ENCODE peak calls at places on chromosomes 2 and 18, in six cellular contexts. One of them, this sample, is unnamed.

GRCh38 chr18:11990541-11990940 is 9.2 kb downstream of the IMPA2 start:
- DNase-seq in H54: no peak
- DNase-seq in stomach: no peak
- DNase-seq in adrenal gland: no peak
- DNase-seq in Peyer's patch: no peak
- DNase-seq in testis: no peak
- DNase-seq in this sample: no peak

GRCh38 chr2:207819839-207820784 is 50.4 kb upstream of the FZD5 start:
- DNase-seq in Peyer's patch: no peak
- DNase-seq in adrenal gland: no peak
- DNase-seq in testis: no peak
- DNase-seq in H54: no peak
- DNase-seq in stomach: peak; percentile 67
- DNase-seq in this sample: no peak

GRCh38 chr2:193824474-193824873 is 1629.7 kb upstream of the TMEFF2 start:
- DNase-seq in adrenal gland: no peak
- DNase-seq in stomach: no peak
- DNase-seq in Peyer's patch: no peak
- DNase-seq in testis: no peak
- DNase-seq in H54: no peak
- DNase-seq in this sample: no peak

GRCh38 chr2:20622731-20623130 is 28.2 kb downstream of the HS1BP3 start:
- DNase-seq in stomach: no peak
- DNase-seq in H54: no peak
- DNase-seq in testis: no peak
- DNase-seq in adrenal gland: peak; percentile 96
- DNase-seq in Peyer's patch: no peak
- DNase-seq in this sample: no peak

GRCh38 chr2:11697103-11697871 is 27.3 kb upstream of the NTSR2 start:
- DNase-seq in H54: peak; percentile 88
- DNase-seq in testis: peak; percentile 58
- DNase-seq in adrenal gland: no peak
- DNase-seq in stomach: no peak
- DNase-seq in Peyer's patch: no peak
- DNase-seq in this sample: no peak

GRCh38 chr2:40150206-40150765 is 301.6 kb downstream of the SLC8A1 start:
- DNase-seq in stomach: no peak
- DNase-seq in H54: no peak
- DNase-seq in testis: no peak
- DNase-seq in adrenal gland: no peak
- DNase-seq in Peyer's patch: no peak
- DNase-seq in this sample: no peak

GRCh38 chr2:86793752-86794151 is 3.0 kb upstream of the CD8A start:
- DNase-seq in stomach: no peak
- DNase-seq in testis: no peak
- DNase-seq in H54: no peak
- DNase-seq in adrenal gland: no peak
- DNase-seq in Peyer's patch: no peak
- DNase-seq in this sample: no peak

GRCh38 chr2:181164699-181165098 is 184.3 kb downstream of the UBE2E3 start:
- DNase-seq in H54: no peak
- DNase-seq in Peyer's patch: no peak
- DNase-seq in adrenal gland: no peak
- DNase-seq in testis: no peak
- DNase-seq in stomach: no peak
- DNase-seq in this sample: no peak

GRCh38 chr18:23825978-23826405 is 136.7 kb downstream of the LAMA3 start:
- DNase-seq in testis: peak; percentile 83
- DNase-seq in stomach: no peak
- DNase-seq in adrenal gland: peak; percentile 72
- DNase-seq in Peyer's patch: no peak
- DNase-seq in H54: no peak
- DNase-seq in this sample: no peak

GRCh38 chr2:33265584-33266338 is 210.7 kb upstream of the RASGRP3 start:
- DNase-seq in stomach: no peak
- DNase-seq in adrenal gland: no peak
- DNase-seq in Peyer's patch: no peak
- DNase-seq in H54: no peak
- DNase-seq in testis: no peak
- DNase-seq in this sample: no peak

GRCh38 chr2:96957299-96957698 is 29.1 kb downstream of the FAM178B start:
- DNase-seq in stomach: no peak
- DNase-seq in Peyer's patch: no peak
- DNase-seq in H54: no peak
- DNase-seq in adrenal gland: no peak
- DNase-seq in testis: no peak
- DNase-seq in this sample: no peak

GRCh38 chr18:621181-621580 is 24.4 kb downstream of the CLUL1 start:
- DNase-seq in stomach: no peak
- DNase-seq in H54: peak; percentile 42
- DNase-seq in testis: no peak
- DNase-seq in Peyer's patch: no peak
- DNase-seq in adrenal gland: no peak
- DNase-seq in this sample: no peak

GRCh38 chr2:40431600-40431955 is 20.3 kb downstream of the SLC8A1 start:
- DNase-seq in H54: no peak
- DNase-seq in adrenal gland: peak; percentile 59
- DNase-seq in stomach: no peak
- DNase-seq in testis: peak; percentile 25
- DNase-seq in Peyer's patch: no peak
- DNase-seq in this sample: no peak

GRCh38 chr18:76992226-76993084 is 140.1 kb downstream of the MBP start:
- DNase-seq in H54: no peak
- DNase-seq in adrenal gland: peak; percentile 39
- DNase-seq in Peyer's patch: peak; percentile 10
- DNase-seq in testis: peak; percentile 9
- DNase-seq in stomach: no peak
- DNase-seq in this sample: no peak

GRCh38 chr18:45415614-45416013 is 199.7 kb upstream of the SLC14A2 start:
- DNase-seq in stomach: no peak
- DNase-seq in testis: no peak
- DNase-seq in Peyer's patch: no peak
- DNase-seq in adrenal gland: no peak
- DNase-seq in H54: no peak
- DNase-seq in this sample: no peak

GRCh38 chr2:232200195-232200594 is 178.4 kb upstream of the ALPP start:
- DNase-seq in adrenal gland: no peak
- DNase-seq in stomach: no peak
- DNase-seq in testis: no peak
- DNase-seq in H54: no peak
- DNase-seq in Peyer's patch: no peak
- DNase-seq in this sample: no peak

GRCh38 chr2:217418090-217418489 is 558.2 kb upstream of the TNP1 start:
- DNase-seq in adrenal gland: no peak
- DNase-seq in stomach: no peak
- DNase-seq in H54: no peak
- DNase-seq in testis: no peak
- DNase-seq in Peyer's patch: no peak
- DNase-seq in this sample: no peak

GRCh38 chr2:110107092-110108079 is 8.2 kb downstream of the MALL start:
- DNase-seq in adrenal gland: no peak
- DNase-seq in H54: no peak
- DNase-seq in stomach: no peak
- DNase-seq in Peyer's patch: no peak
- DNase-seq in testis: no peak
- DNase-seq in this sample: no peak

GRCh38 chr18:59067873-59068272 is 71.8 kb upstream of the SEC11C start:
- DNase-seq in testis: peak; percentile 55
- DNase-seq in Peyer's patch: peak; percentile 31
- DNase-seq in stomach: peak; percentile 41
- DNase-seq in adrenal gland: no peak
- DNase-seq in H54: no peak
- DNase-seq in this sample: no peak

GRCh38 chr2:232894746-232895145 is 24.7 kb downstream of the SNORC start:
- DNase-seq in Peyer's patch: no peak
- DNase-seq in testis: peak; percentile 11
- DNase-seq in H54: no peak
- DNase-seq in adrenal gland: peak; percentile 45
- DNase-seq in stomach: peak; percentile 22
- DNase-seq in this sample: no peak

GRCh38 chr2:42964444-42965081 is 172.2 kb upstream of the HAAO start:
- DNase-seq in adrenal gland: no peak
- DNase-seq in testis: no peak
- DNase-seq in Peyer's patch: no peak
- DNase-seq in H54: peak; percentile 84
- DNase-seq in stomach: no peak
- DNase-seq in this sample: no peak

GRCh38 chr18:63336366-63337099 is 17.0 kb upstream of the BCL2 start:
- DNase-seq in testis: no peak
- DNase-seq in Peyer's patch: no peak
- DNase-seq in H54: no peak
- DNase-seq in stomach: no peak
- DNase-seq in adrenal gland: no peak
- DNase-seq in this sample: no peak

GRCh38 chr2:20188851-20189250 is 36.1 kb downstream of the SDC1 start:
- DNase-seq in Peyer's patch: no peak
- DNase-seq in testis: no peak
- DNase-seq in adrenal gland: no peak
- DNase-seq in H54: no peak
- DNase-seq in stomach: no peak
- DNase-seq in this sample: no peak

GRCh38 chr18:41967680-41968079 is 12.6 kb downstream of the PIK3C3 start:
- DNase-seq in H54: no peak
- DNase-seq in adrenal gland: no peak
- DNase-seq in Peyer's patch: no peak
- DNase-seq in testis: no peak
- DNase-seq in stomach: no peak
- DNase-seq in this sample: no peak

GRCh38 chr2:29910465-29910864 is 10.9 kb downstream of the ALK start:
- DNase-seq in testis: no peak
- DNase-seq in stomach: no peak
- DNase-seq in H54: no peak
- DNase-seq in adrenal gland: no peak
- DNase-seq in Peyer's patch: no peak
- DNase-seq in this sample: no peak

GRCh38 chr18:63515279-63515678 is 26.9 kb upstream of the SERPINB12 start:
- DNase-seq in Peyer's patch: no peak
- DNase-seq in stomach: no peak
- DNase-seq in H54: no peak
- DNase-seq in adrenal gland: no peak
- DNase-seq in testis: no peak
- DNase-seq in this sample: no peak

GRCh38 chr2:45028276-45028675 is 19.0 kb upstream of the SIX2 start:
- DNase-seq in H54: no peak
- DNase-seq in stomach: no peak
- DNase-seq in testis: no peak
- DNase-seq in adrenal gland: no peak
- DNase-seq in Peyer's patch: no peak
- DNase-seq in this sample: no peak

GRCh38 chr2:198657520-198658121 is 800.1 kb downstream of the SATB2 start:
- DNase-seq in adrenal gland: no peak
- DNase-seq in Peyer's patch: no peak
- DNase-seq in stomach: no peak
- DNase-seq in testis: peak; percentile 27
- DNase-seq in H54: no peak
- DNase-seq in this sample: peak; percentile 6

DNA sequence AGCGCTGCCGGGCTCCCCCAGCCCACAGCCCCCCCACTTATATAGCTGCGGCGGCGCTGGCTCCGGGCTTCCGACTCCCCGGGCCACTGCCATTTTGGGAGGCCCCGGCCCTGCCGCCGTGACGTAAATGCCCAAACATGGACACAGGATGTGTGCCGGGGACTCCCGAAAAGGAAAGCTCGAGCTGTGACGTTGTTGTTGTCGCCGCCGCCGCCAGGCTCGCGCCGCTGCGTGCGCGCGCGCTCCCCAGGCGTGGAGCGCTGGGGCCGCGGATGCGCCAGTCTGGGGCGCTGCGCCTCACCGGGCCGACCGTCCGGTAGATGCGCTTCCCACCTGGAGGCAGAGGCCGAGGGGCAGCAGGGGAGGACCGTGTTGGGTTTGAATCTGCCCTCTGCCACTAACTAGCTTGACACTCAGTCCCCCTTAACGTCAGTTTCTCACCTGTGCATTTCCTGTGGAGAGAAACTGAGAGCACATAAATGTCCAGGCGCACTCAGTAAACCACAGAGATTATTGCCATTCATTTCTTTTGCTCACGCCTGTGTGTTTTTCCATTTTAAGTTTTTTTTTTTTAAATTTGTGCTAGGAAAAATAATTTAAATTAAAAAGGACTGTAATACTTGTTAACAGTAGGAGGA is at the start of gene EGR4:
- DNase-seq in Peyer's patch: peak; percentile 72
- DNase-seq in adrenal gland: peak; percentile 87
- DNase-seq in H54: peak; percentile 94
- DNase-seq in testis: peak; percentile 88
- DNase-seq in stomach: peak; percentile 57
- DNase-seq in this sample: peak; percentile 78
- TF ChIP-seq POLR2A in Peyer's patch: no peak
- TF ChIP-seq POLR2A in adrenal gland: no peak
- TF ChIP-seq POLR2A in H54: peak; percentile 21
- TF ChIP-seq POLR2A in testis: no peak
- TF ChIP-seq POLR2A in stomach: no peak
- TF ChIP-seq POLR2A in this sample: no peak

GRCh38 chr2:158456309-158457066 is at the start of the genes CCDC148 and PKP4:
- DNase-seq in H54: peak; percentile 85
- DNase-seq in testis: peak; percentile 95
- DNase-seq in adrenal gland: peak; percentile 96
- DNase-seq in stomach: peak; percentile 90
- DNase-seq in Peyer's patch: peak; percentile 88
- DNase-seq in this sample: peak; percentile 92
- TF ChIP-seq POLR2A in H54: peak; percentile 36
- TF ChIP-seq POLR2A in testis: no peak
- TF ChIP-seq POLR2A in adrenal gland: peak; percentile 69
- TF ChIP-seq POLR2A in stomach: no peak
- TF ChIP-seq POLR2A in Peyer's patch: no peak
- TF ChIP-seq POLR2A in this sample: peak; percentile 36

GRCh38 chr2:72887032-72887835 is at the start of gene SPR:
- DNase-seq in H54: peak; percentile 77
- DNase-seq in testis: peak; percentile 84
- DNase-seq in adrenal gland: peak; percentile 84
- DNase-seq in stomach: peak; percentile 90
- DNase-seq in Peyer's patch: peak; percentile 42
- DNase-seq in this sample: peak; percentile 67
- TF ChIP-seq POLR2A in H54: peak; percentile 59
- TF ChIP-seq POLR2A in testis: no peak
- TF ChIP-seq POLR2A in adrenal gland: no peak
- TF ChIP-seq POLR2A in stomach: no peak
- TF ChIP-seq POLR2A in Peyer's patch: peak; percentile 27
- TF ChIP-seq POLR2A in this sample: no peak

GRCh38 chr2:121648206-121648605 is 1.1 kb downstream of the CLASP1 start:
- DNase-seq in Peyer's patch: no peak
- DNase-seq in H54: no peak
- DNase-seq in stomach: no peak
- DNase-seq in testis: no peak
- DNase-seq in adrenal gland: no peak
- DNase-seq in this sample: no peak

GRCh38 chr2:121648611-121649401 is 456 bp downstream of the CLASP1 start:
- DNase-seq in stomach: peak; percentile 52
- DNase-seq in testis: peak; percentile 78
- DNase-seq in adrenal gland: peak; percentile 79
- DNase-seq in Peyer's patch: peak; percentile 50
- DNase-seq in H54: peak; percentile 32
- DNase-seq in this sample: peak; percentile 74

GRCh38 chr2:121650554-121650930 is 1.3 kb upstream of the CLASP1 start:
- DNase-seq in testis: no peak
- DNase-seq in adrenal gland: no peak
- DNase-seq in H54: no peak
- DNase-seq in stomach: no peak
- DNase-seq in Peyer's patch: peak; percentile 37
- DNase-seq in this sample: peak; percentile 66

GRCh38 chr2:121649402-121649651 is at the start of gene CLASP1:
- DNase-seq in H54: peak; percentile 93
- DNase-seq in stomach: peak; percentile 96
- DNase-seq in testis: peak; percentile 97
- DNase-seq in Peyer's patch: peak; percentile 93
- DNase-seq in adrenal gland: peak; percentile 99
- DNase-seq in this sample: peak; percentile 99

GRCh38 chr2:121649652-121650553 is 641 bp upstream of the CLASP1 start:
- DNase-seq in adrenal gland: peak; percentile 95
- DNase-seq in stomach: peak; percentile 87
- DNase-seq in testis: peak; percentile 97
- DNase-seq in H54: peak; percentile 46
- DNase-seq in Peyer's patch: peak; percentile 91
- DNase-seq in this sample: peak; percentile 93
- TF ChIP-seq POLR2A in adrenal gland: no peak
- TF ChIP-seq POLR2A in stomach: no peak
- TF ChIP-seq POLR2A in testis: no peak
- TF ChIP-seq POLR2A in H54: peak; percentile 32
- TF ChIP-seq POLR2A in Peyer's patch: no peak
- TF ChIP-seq POLR2A in this sample: peak; percentile 93

This sample was measured in erythroblast.